ENCODE peak calls at places on chromosomes 7 and 10, in six cellular contexts. One of them, this sample, is unnamed.

GRCh38 chr7:51038573-51038972 is 255.9 kb upstream of the GRB10 start:
- DNase-seq in adrenal gland: no peak
- DNase-seq in SK-N-SH: no peak
- DNase-seq in tibial artery: no peak
- DNase-seq in fibroblast of pulmonary artery: no peak
- DNase-seq in endothelial cell: no peak
- DNase-seq in this sample: no peak

GRCh38 chr7:108570146-108570755 is 577 bp downstream of the DNAJB9 start:
- DNase-seq in tibial artery: peak; percentile 67
- DNase-seq in adrenal gland: peak; percentile 49
- DNase-seq in fibroblast of pulmonary artery: peak; percentile 49
- DNase-seq in endothelial cell: peak; percentile 34
- DNase-seq in SK-N-SH: peak; percentile 64
- DNase-seq in this sample: peak; percentile 51

GRCh38 chr7:32477649-32477980 is 12.6 kb downstream of the LSM5 start:
- DNase-seq in fibroblast of pulmonary artery: no peak
- DNase-seq in SK-N-SH: no peak
- DNase-seq in tibial artery: no peak
- DNase-seq in endothelial cell: no peak
- DNase-seq in adrenal gland: no peak
- DNase-seq in this sample: no peak

GRCh38 chr7:25579688-25580075 is 351.4 kb upstream of the NPVF start:
- DNase-seq in SK-N-SH: peak; percentile 49
- DNase-seq in endothelial cell: no peak
- DNase-seq in adrenal gland: no peak
- DNase-seq in fibroblast of pulmonary artery: no peak
- DNase-seq in tibial artery: no peak
- DNase-seq in this sample: no peak

GRCh38 chr7:1675673-1676549 is 5.8 kb downstream of the ELFN1 start:
- DNase-seq in SK-N-SH: peak; percentile 44
- DNase-seq in fibroblast of pulmonary artery: no peak
- DNase-seq in endothelial cell: no peak
- DNase-seq in adrenal gland: no peak
- DNase-seq in tibial artery: peak; percentile 39
- DNase-seq in this sample: no peak

GRCh38 chr7:16028651-16029050 is 342.2 kb upstream of the MEOX2 start:
- DNase-seq in SK-N-SH: no peak
- DNase-seq in tibial artery: no peak
- DNase-seq in fibroblast of pulmonary artery: peak; percentile 10
- DNase-seq in adrenal gland: no peak
- DNase-seq in endothelial cell: no peak
- DNase-seq in this sample: no peak

GRCh38 chr10:108112218-108112617 is 947.7 kb upstream of the SORCS1 start:
- DNase-seq in endothelial cell: no peak
- DNase-seq in tibial artery: no peak
- DNase-seq in fibroblast of pulmonary artery: peak; percentile 0
- DNase-seq in SK-N-SH: peak; percentile 25
- DNase-seq in adrenal gland: no peak
- DNase-seq in this sample: no peak

GRCh38 chr7:25117226-25118047 is 7.6 kb downstream of the CYCS start:
- DNase-seq in endothelial cell: no peak
- DNase-seq in fibroblast of pulmonary artery: no peak
- DNase-seq in SK-N-SH: no peak
- DNase-seq in tibial artery: no peak
- DNase-seq in adrenal gland: no peak
- DNase-seq in this sample: no peak

GRCh38 chr7:142598297-142598696 is 151.0 kb upstream of the PRSS1 start:
- DNase-seq in fibroblast of pulmonary artery: no peak
- DNase-seq in adrenal gland: no peak
- DNase-seq in SK-N-SH: no peak
- DNase-seq in tibial artery: no peak
- DNase-seq in endothelial cell: no peak
- DNase-seq in this sample: no peak

GRCh38 chr7:29139191-29139590 is 7.1 kb downstream of the CPVL start:
- DNase-seq in endothelial cell: no peak
- DNase-seq in tibial artery: no peak
- DNase-seq in fibroblast of pulmonary artery: no peak
- DNase-seq in adrenal gland: no peak
- DNase-seq in SK-N-SH: no peak
- DNase-seq in this sample: no peak

GRCh38 chr10:3757250-3757637 is 27.8 kb downstream of the KLF6 start:
- DNase-seq in adrenal gland: no peak
- DNase-seq in SK-N-SH: no peak
- DNase-seq in fibroblast of pulmonary artery: no peak
- DNase-seq in tibial artery: no peak
- DNase-seq in endothelial cell: no peak
- DNase-seq in this sample: no peak

GRCh38 chr7:70857793-70858545 is 274.0 kb upstream of the GALNT17 start:
- DNase-seq in adrenal gland: no peak
- DNase-seq in tibial artery: no peak
- DNase-seq in endothelial cell: no peak
- DNase-seq in fibroblast of pulmonary artery: no peak
- DNase-seq in SK-N-SH: no peak
- DNase-seq in this sample: no peak

GRCh38 chr7:2444476-2444875 is 31.7 kb downstream of the GRIFIN start:
- DNase-seq in adrenal gland: no peak
- DNase-seq in fibroblast of pulmonary artery: peak; percentile 55
- DNase-seq in SK-N-SH: no peak
- DNase-seq in endothelial cell: no peak
- DNase-seq in tibial artery: peak; percentile 80
- DNase-seq in this sample: no peak

GRCh38 chr7:134130124-134130523 is 3.0 kb downstream of the LRGUK start:
- DNase-seq in SK-N-SH: no peak
- DNase-seq in tibial artery: no peak
- DNase-seq in endothelial cell: no peak
- DNase-seq in adrenal gland: no peak
- DNase-seq in fibroblast of pulmonary artery: no peak
- DNase-seq in this sample: no peak

GRCh38 chr7:42359946-42360345 is 122.9 kb upstream of the GLI3 start:
- DNase-seq in fibroblast of pulmonary artery: no peak
- DNase-seq in adrenal gland: no peak
- DNase-seq in tibial artery: no peak
- DNase-seq in endothelial cell: no peak
- DNase-seq in SK-N-SH: no peak
- DNase-seq in this sample: no peak

GRCh38 chr10:93711891-93712290 is 9.5 kb upstream of the FRA10AC1 start:
- DNase-seq in fibroblast of pulmonary artery: peak; percentile 4
- DNase-seq in tibial artery: no peak
- DNase-seq in endothelial cell: no peak
- DNase-seq in adrenal gland: no peak
- DNase-seq in SK-N-SH: no peak
- DNase-seq in this sample: no peak

GRCh38 chr7:154350892-154351291 is 298.7 kb downstream of the DPP6 start:
- DNase-seq in fibroblast of pulmonary artery: no peak
- DNase-seq in SK-N-SH: no peak
- DNase-seq in endothelial cell: no peak
- DNase-seq in tibial artery: no peak
- DNase-seq in adrenal gland: no peak
- DNase-seq in this sample: no peak

GRCh38 chr10:56349611-56350010 is 11.4 kb downstream of the ZWINT start:
- DNase-seq in adrenal gland: no peak
- DNase-seq in fibroblast of pulmonary artery: no peak
- DNase-seq in tibial artery: no peak
- DNase-seq in endothelial cell: no peak
- DNase-seq in SK-N-SH: no peak
- DNase-seq in this sample: no peak
- TF ChIP-seq CTCF in adrenal gland: no peak
- TF ChIP-seq CTCF in fibroblast of pulmonary artery: no peak
- TF ChIP-seq CTCF in tibial artery: no peak
- TF ChIP-seq CTCF in endothelial cell: no peak
- TF ChIP-seq CTCF in SK-N-SH: peak; percentile 33
- TF ChIP-seq CTCF in this sample: no peak

DNA sequence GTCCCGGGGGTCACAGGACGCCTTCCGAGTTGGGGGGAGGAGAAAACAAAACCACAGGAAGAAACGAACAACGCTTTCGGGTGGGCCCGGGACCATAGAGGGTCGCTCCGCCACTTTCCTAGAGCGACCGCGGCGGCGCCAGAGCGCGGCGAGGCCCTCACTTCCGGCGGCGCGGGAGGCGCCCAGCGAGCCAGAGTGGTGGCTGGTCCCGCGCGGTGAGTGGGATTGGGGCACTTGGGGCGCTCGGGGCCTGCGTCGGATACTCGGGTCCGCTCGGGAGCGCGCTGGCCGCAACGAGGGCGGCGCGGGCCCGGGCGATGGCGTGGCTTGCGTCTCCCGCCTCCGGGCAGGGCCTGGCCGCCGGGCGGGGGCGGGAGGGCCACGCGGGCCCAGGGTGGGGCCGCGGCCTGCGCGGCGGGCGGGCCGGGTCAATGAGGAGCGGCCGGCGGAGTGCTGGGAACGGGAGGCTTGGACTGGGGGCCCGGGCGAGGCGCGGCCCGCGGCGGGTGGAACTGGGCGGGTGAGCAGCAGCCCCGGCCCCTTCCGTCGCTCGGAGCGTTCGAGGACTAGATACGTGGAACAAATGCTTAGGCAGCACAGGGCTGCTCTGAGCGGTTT is at the start of gene ZNF22:
- DNase-seq in fibroblast of pulmonary artery: peak; percentile 63
- DNase-seq in endothelial cell: peak; percentile 77
- DNase-seq in adrenal gland: no peak
- DNase-seq in SK-N-SH: peak; percentile 91
- DNase-seq in tibial artery: peak; percentile 83
- DNase-seq in this sample: peak; percentile 78
- TF ChIP-seq CTCF in fibroblast of pulmonary artery: peak; percentile 3
- TF ChIP-seq CTCF in endothelial cell: no peak
- TF ChIP-seq CTCF in adrenal gland: no peak
- TF ChIP-seq CTCF in SK-N-SH: no peak
- TF ChIP-seq CTCF in tibial artery: peak; percentile 17
- TF ChIP-seq CTCF in this sample: no peak

DNA sequence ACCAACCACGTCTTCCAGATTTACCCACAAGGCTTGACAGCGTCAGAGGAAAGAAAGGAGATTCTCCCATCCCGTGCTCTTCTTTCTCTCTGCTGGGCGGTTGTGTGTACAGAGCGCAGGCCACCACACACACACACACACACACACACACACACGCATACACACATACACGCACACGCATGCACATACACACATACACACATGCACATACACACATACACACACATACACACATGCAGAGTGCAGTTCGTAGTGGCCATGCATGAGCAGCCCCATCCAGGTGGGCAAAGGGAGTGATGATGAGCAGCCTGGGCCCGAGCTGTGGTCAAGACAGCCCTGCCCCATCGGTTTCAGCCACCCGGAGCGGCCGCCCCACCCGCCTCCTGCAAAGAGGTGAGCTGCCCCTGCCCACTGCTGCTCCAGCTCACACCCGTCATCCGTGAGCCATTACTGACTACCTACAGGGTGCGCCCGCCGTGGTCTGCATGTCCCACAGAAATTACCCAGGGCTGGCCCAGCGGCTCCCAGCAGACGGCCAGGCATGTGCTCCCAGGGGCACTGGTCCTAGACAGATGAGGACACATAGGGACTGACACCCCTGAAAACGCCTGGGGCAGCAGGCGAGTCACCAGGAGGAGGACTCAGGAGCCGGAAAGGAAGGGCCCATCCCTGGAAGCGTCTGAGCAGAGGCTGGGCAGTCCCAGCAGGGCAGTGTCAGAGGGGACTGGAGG is 69.6 kb downstream of the ASB13 start:
- DNase-seq in adrenal gland: no peak
- DNase-seq in tibial artery: no peak
- DNase-seq in endothelial cell: no peak
- DNase-seq in SK-N-SH: no peak
- DNase-seq in fibroblast of pulmonary artery: no peak
- DNase-seq in this sample: no peak
- TF ChIP-seq CTCF in adrenal gland: no peak
- TF ChIP-seq CTCF in tibial artery: no peak
- TF ChIP-seq CTCF in endothelial cell: no peak
- TF ChIP-seq CTCF in SK-N-SH: no peak
- TF ChIP-seq CTCF in fibroblast of pulmonary artery: no peak
- TF ChIP-seq CTCF in this sample: no peak

DNA sequence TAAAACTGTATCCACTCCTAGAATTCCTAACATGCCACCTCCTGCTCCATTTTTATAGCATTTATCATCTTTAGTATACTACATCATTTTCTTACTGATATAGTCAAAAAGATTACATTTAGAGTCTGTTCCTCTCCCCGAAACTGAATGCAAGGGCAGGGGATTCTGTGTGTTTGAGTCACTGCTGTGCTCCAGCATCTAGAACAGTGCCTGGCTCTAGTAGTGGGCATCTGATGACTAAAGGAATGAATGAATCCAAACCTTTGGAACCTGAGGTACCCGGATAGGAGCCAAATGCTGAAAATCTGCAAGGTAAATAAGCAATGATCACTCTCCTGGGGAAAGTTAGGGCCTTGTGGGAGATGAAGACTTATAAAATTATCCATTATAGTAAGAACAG is 18.9 kb downstream of the GOT1 start:
- DNase-seq in adrenal gland: no peak
- DNase-seq in endothelial cell: no peak
- DNase-seq in tibial artery: no peak
- DNase-seq in fibroblast of pulmonary artery: no peak
- DNase-seq in SK-N-SH: no peak
- DNase-seq in this sample: no peak
- TF ChIP-seq CTCF in adrenal gland: no peak
- TF ChIP-seq CTCF in endothelial cell: no peak
- TF ChIP-seq CTCF in tibial artery: no peak
- TF ChIP-seq CTCF in fibroblast of pulmonary artery: no peak
- TF ChIP-seq CTCF in SK-N-SH: no peak
- TF ChIP-seq CTCF in this sample: no peak